ENCODE peak calls at places on chromosomes 16 and 17, in nine cellular contexts. U is CD4-positive, alpha-beta T cell; Y is CD8-positive, alpha-beta T cell; E is dorsolateral prefrontal cortex; Z is lung; K is fibroblast of lung; G is upper lobe of right lung; D is transverse colon; F is stomach. Q is an unnamed sample.
A peak's percentile ranks its signal among the peaks of the same experiment; 100 is the strongest.

GRCh38 chr16:59886021-59886420 is 1151.9 kb upstream of the GOT2 start:
- DNase-seq in U (no peak), Y (no peak), E (no peak), Z (no peak), K (peak; percentile 93), G (no peak), D (no peak), F (no peak), Q (peak; percentile 92)

GRCh38 chr17:81277938-81278693 is 17.0 kb downstream of the SLC38A10 start:
- DNase-seq in U (no peak), Y (no peak), E (no peak), Z (no peak), K (no peak), G (no peak), D (no peak), F (no peak), Q (no peak)

GRCh38 chr16:83928341-83929055 is 24.5 kb upstream of the OSGIN1 start:
- DNase-seq in U (no peak), Y (no peak), E (no peak), Z (no peak), K (peak; percentile 72), G (no peak), D (no peak), F (no peak), Q (peak; percentile 66)

GRCh38 chr16:85220125-85220839 is 108.0 kb upstream of the CIBAR2 start:
- DNase-seq in U (no peak), Y (no peak), E (peak; percentile 44), Z (peak; percentile 75), K (peak; percentile 88), G (peak; percentile 82), D (peak; percentile 62), F (peak; percentile 84), Q (peak; percentile 79)

GRCh38 chr16:52545544-52546262 is 1.2 kb downstream of the TOX3 start:
- DNase-seq in U (no peak), Y (no peak), E (no peak), Z (no peak), K (no peak), G (no peak), D (no peak), F (no peak), Q (no peak)

GRCh38 chr16:77789646-77790370 is 1.4 kb downstream of the VAT1L start:
- DNase-seq in U (no peak), Y (no peak), E (no peak), Z (no peak), K (no peak), G (no peak), D (no peak), F (no peak), Q (no peak)

GRCh38 chr17:7177954-7178477 is 1.2 kb downstream of the ASGR1 start:
- DNase-seq in U (no peak), Y (no peak), E (no peak), Z (no peak), K (peak; percentile 48), G (no peak), D (no peak), F (no peak), Q (peak; percentile 36)

GRCh38 chr17:76986318-76986717 is 118.1 kb downstream of the MGAT5B start:
- DNase-seq in U (no peak), Y (no peak), E (no peak), Z (no peak), K (no peak), G (no peak), D (no peak), F (no peak), Q (no peak)

GRCh38 chr17:2952174-2952845 is 111.1 kb downstream of the OR1D5 start:
- DNase-seq in U (no peak), Y (no peak), E (no peak), Z (no peak), K (no peak), G (no peak), D (no peak), F (peak; percentile 21), Q (no peak)

GRCh38 chr16:28491080-28491969 is 549 bp downstream of the CLN3 start:
- DNase-seq in U (no peak), Y (no peak), E (peak; percentile 26), Z (peak; percentile 46), K (no peak), G (peak; percentile 76), D (peak; percentile 53), F (no peak), Q (peak; percentile 3)

GRCh38 chr17:31413871-31414589 is 22.6 kb downstream of the RAB11FIP4 start:
- DNase-seq in U (no peak), Y (no peak), E (peak; percentile 67), Z (no peak), K (peak; percentile 71), G (no peak), D (no peak), F (no peak), Q (peak; percentile 64)

GRCh38 chr16:79897444-79898146 is 297.1 kb upstream of the MAF start:
- DNase-seq in U (no peak), Y (no peak), E (no peak), Z (no peak), K (peak; percentile 77), G (no peak), D (peak; percentile 46), F (no peak), Q (peak; percentile 71)

GRCh38 chr17:69551212-69552010 is 136.9 kb downstream of the MAP2K6 start:
- DNase-seq in U (no peak), Y (no peak), E (no peak), Z (no peak), K (peak; percentile 47), G (no peak), D (no peak), F (no peak), Q (peak; percentile 32)

DNA sequence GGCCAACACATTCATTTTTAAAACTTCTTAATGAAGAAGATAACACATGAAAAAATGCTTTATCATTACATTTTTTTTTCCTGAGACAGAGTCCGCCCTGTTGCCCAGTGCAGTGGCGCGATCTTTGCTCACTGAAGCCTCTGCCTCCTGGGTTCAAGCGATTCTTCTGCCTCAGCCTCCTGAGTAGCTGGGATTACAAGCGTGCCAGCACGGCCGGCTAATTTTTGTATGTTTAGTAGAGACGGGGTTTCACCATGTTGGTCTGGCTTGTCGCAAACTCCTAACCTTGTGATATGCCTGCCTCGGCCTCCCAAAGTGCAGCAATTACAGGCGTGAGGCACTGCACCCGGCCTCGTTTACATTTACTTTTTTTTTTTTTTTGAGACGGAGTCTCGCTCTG is 13.2 kb downstream of the HBQ1 start:
- DNase-seq in U (no peak), Y (no peak), E (no peak), Z (no peak), K (no peak), G (no peak), D (no peak), F (no peak), Q (no peak)
- TF ChIP-seq CTCF in U (no peak), Y (no peak), E (no peak), Z (no peak), K (no peak), G (no peak), D (no peak), F (no peak), Q (no peak)

GRCh38 chr16:70767377-70768204 is 33.4 kb downstream of the VAC14 start:
- DNase-seq in U (no peak), Y (no peak), E (no peak), Z (no peak), K (peak; percentile 54), G (no peak), D (no peak), F (no peak), Q (no peak)
- H3K27ac ChIP-seq in U (no peak overlapping the region), Y (no peak overlapping the region), E (no peak overlapping the region), Z (no peak overlapping the region), K (peak overlapping the region; percentile 13), G (no peak overlapping the region), D (no peak overlapping the region), F (no peak overlapping the region), Q (no peak overlapping the region)

DNA sequence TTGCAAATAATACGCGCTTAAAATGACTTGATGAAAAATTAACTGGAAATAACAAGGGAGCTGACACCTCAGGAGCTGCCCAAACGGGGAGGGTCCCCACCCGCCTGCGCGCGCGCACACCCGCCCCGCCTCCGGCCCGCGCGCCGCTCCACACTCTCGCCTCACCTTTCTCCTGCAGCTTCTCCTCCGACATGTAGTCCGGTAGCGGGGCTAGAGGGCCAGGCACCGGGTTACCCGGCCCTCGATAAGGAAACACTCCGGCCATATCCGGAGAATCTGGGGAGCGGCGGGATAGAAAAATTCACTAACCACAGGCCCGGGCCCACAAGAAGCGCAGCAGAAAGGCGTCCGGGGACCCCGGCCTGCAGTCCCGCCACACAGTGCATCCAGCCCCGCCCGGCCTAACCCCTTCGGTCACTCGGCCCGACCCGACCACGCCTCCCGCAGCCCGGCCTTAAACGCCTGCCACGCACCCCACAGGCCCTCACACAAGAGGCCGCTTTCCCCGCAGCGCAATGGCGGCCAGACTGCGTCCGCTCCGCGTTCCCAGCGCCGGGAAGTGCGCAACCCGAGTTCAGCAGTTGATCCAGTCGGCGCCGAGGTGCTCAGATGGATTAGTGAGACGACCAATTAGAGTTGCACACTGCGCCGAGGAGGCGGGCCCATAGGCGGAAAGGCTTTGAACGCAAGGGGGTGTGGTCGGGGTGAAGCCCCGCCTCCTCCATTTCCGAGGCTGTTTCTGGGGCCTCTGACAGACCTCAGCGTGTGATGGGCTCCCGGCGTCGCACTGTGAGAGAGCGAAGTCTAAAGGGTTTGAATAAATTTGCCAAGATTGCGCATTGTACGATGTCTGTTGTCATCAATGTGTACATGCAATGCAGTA is at the start of gene PRPF8:
- DNase-seq in U (peak; percentile 97), Y (peak; percentile 98), E (peak; percentile 94), Z (peak; percentile 98), K (peak; percentile 93), G (peak; percentile 98), D (peak; percentile 98), F (peak; percentile 99), Q (peak; percentile 89)
- TF ChIP-seq CTCF in U (no peak), Y (no peak), E (no peak), Z (no peak), K (no peak), G (no peak), D (no peak), F (no peak), Q (no peak)

GRCh38 chr17:64653985-64654355 is 8.1 kb downstream of the SMURF2 start:
- DNase-seq in U (no peak), Y (no peak), E (no peak), Z (no peak), K (no peak), G (no peak), D (no peak), F (no peak), Q (no peak)
- H3K27ac ChIP-seq in U (no peak overlapping the region), Y (no peak overlapping the region), E (no peak overlapping the region), Z (peak overlapping the region; percentile 33), K (peak overlapping the region; percentile 44), G (no peak overlapping the region), D (peak overlapping the region; percentile 15), F (no peak overlapping the region), Q (peak overlapping the region; percentile 70)